ENCODE peak calls at places on chromosomes 1 and 21, in eight cellular contexts. O, A, B, N, Q, M, C and U are unnamed samples.

GRCh38 chr21:37528150-37528937 is 161.8 kb downstream of the DYRK1A start:
- DNase-seq in A (no peak), N (no peak), Q (no peak), B (no peak), O (no peak), C (no peak), M (no peak), U (no peak)

GRCh38 chr1:215824245-215824644 is 257.1 kb downstream of the KCTD3 start:
- DNase-seq in Q (no peak), A (no peak), C (no peak), M (no peak), O (no peak), B (peak; percentile 28), N (peak; percentile 22), U (no peak)

GRCh38 chr1:155933591-155934096 is 569 bp downstream of the KHDC4 start:
- DNase-seq in C (no peak), N (no peak), Q (no peak), B (no peak), A (no peak), M (peak; percentile 64), O (no peak), U (no peak)

GRCh38 chr1:28232558-28233263 is at the start of gene DNAJC8:
- DNase-seq in O (peak; percentile 99), A (peak; percentile 97), Q (peak; percentile 84), N (peak; percentile 78), M (peak; percentile 97), C (peak; percentile 97), B (peak; percentile 95), U (peak; percentile 90)

GRCh38 chr21:33975548-33976081 is 60.0 kb upstream of the ATP5PO start:
- DNase-seq in Q (no peak), O (no peak), C (no peak), B (no peak), A (peak; percentile 69), N (peak; percentile 83), M (peak; percentile 10), U (no peak)

GRCh38 chr1:116309090-116309870 is 63.8 kb upstream of the ATP1A1 start:
- DNase-seq in N (peak; percentile 24), Q (no peak), A (no peak), C (no peak), O (no peak), M (no peak), B (peak; percentile 28), U (no peak)

GRCh38 chr1:162535501-162535900 is 26.0 kb upstream of the UAP1 start:
- DNase-seq in A (no peak), O (no peak), N (no peak), C (no peak), B (no peak), Q (no peak), M (no peak), U (no peak)

GRCh38 chr1:22025368-22026154 is 24.1 kb downstream of the CELA3A start:
- DNase-seq in C (peak; percentile 91), A (peak; percentile 91), O (peak; percentile 94), M (peak; percentile 89), N (peak; percentile 95), Q (peak; percentile 76), B (peak; percentile 88), U (peak; percentile 91)

GRCh38 chr1:4175566-4176405 is 275.7 kb upstream of the C1orf174 start:
- DNase-seq in C (peak; percentile 36), M (no peak), A (no peak), N (no peak), Q (no peak), O (peak; percentile 14), B (peak; percentile 1), U (no peak)

GRCh38 chr1:110477041-110477440 is 26.1 kb downstream of the PROK1 start:
- DNase-seq in N (peak; percentile 88), O (peak; percentile 41), M (peak; percentile 77), Q (no peak), B (no peak), A (no peak), C (no peak), U (no peak)

GRCh38 chr1:19450811-19451564 is 34.4 kb downstream of the CAPZB start:
- DNase-seq in O (no peak), B (no peak), Q (no peak), N (peak; percentile 89), C (no peak), M (no peak), A (no peak), U (no peak)

GRCh38 chr1:44565265-44565750 is 109.0 kb downstream of the TMEM53 start:
- DNase-seq in O (no peak), B (no peak), C (no peak), N (no peak), Q (no peak), M (no peak), A (no peak), U (no peak)

GRCh38 chr1:154611150-154611865 is 3.3 kb upstream of the ADAR start:
- DNase-seq in Q (no peak), C (no peak), N (no peak), M (no peak), O (peak; percentile 54), B (no peak), A (no peak), U (no peak)

GRCh38 chr1:94160811-94161210 is 39.9 kb upstream of the ABCA4 start:
- DNase-seq in Q (no peak), B (no peak), C (no peak), N (peak; percentile 84), M (no peak), O (no peak), A (no peak), U (no peak)

GRCh38 chr1:18575620-18576019 is 55.0 kb upstream of the PAX7 start:
- DNase-seq in A (no peak), M (peak; percentile 67), O (peak; percentile 81), C (peak; percentile 84), N (no peak), Q (peak; percentile 81), B (peak; percentile 93), U (peak; percentile 60)

GRCh38 chr1:43315481-43315880 is 14.7 kb downstream of the TIE1 start:
- DNase-seq in Q (no peak), B (no peak), N (no peak), O (no peak), C (no peak), M (no peak), A (no peak), U (no peak)

GRCh38 chr1:22611530-22611947 is 24.9 kb upstream of the C1QA start:
- DNase-seq in O (peak; percentile 73), A (peak; percentile 4), M (peak; percentile 43), Q (peak; percentile 86), B (peak; percentile 87), C (no peak), N (peak; percentile 49), U (peak; percentile 13)

GRCh38 chr1:14570514-14570913 is 28.0 kb upstream of the KAZN start:
- DNase-seq in C (no peak), B (no peak), M (no peak), Q (no peak), O (no peak), A (no peak), N (no peak), U (no peak)